ENCODE peak calls at places on chromosomes 1 and 21, in five cellular contexts. R is fibroblast of the aortic adventitia, U is lower leg skin, L is fibroblast of mammary gland, F is mucosa of descending colon. A is an unnamed sample.

GRCh38 chr1:42128984-42129383 is 24.2 kb upstream of the GUCA2B start:
- DNase-seq in R (no peak), U (peak), L (no peak), F (no peak), A (no peak)

GRCh38 chr1:229627003-229627402 is 956 bp downstream of the URB2 start:
- DNase-seq in R (no peak), U (no peak), L (no peak), F (no peak), A (no peak)

GRCh38 chr1:214031267-214031650 is 43.5 kb downstream of the PROX1 start:
- DNase-seq in R (no peak), U (no peak), L (no peak), F (no peak), A (no peak)

GRCh38 chr1:30134466-30135217 is 588.7 kb downstream of the MATN1 start:
- DNase-seq in R (no peak), U (peak), L (no peak), F (no peak), A (no peak)

GRCh38 chr1:119667176-119667575 is 19.1 kb upstream of the ZNF697 start:
- DNase-seq in R (no peak), U (no peak), L (no peak), F (no peak), A (no peak)

GRCh38 chr21:45539796-45540600 is 2.2 kb downstream of the SLC19A1 start:
- DNase-seq in R (no peak), U (peak), L (no peak), F (peak), A (no peak)

GRCh38 chr1:155219592-155220031 is 11.1 kb downstream of the MTX1 start:
- DNase-seq in R (peak), U (no peak), L (no peak), F (no peak), A (no peak)

GRCh38 chr1:27603320-27603961 is 503 bp downstream of the AHDC1 start:
- DNase-seq in R (no peak), U (peak), L (no peak), F (peak), A (no peak)

GRCh38 chr1:214584805-214585766 is 17.9 kb upstream of the CENPF start:
- DNase-seq in R (peak), U (no peak), L (peak), F (no peak), A (peak)

GRCh38 chr1:86450847-86451246 is 17.9 kb upstream of the CLCA1 start:
- DNase-seq in R (no peak), U (no peak), L (no peak), F (no peak), A (no peak)

GRCh38 chr1:183989078-183989577 is 48.4 kb downstream of the COLGALT2 start:
- DNase-seq in R (peak), U (no peak), L (peak), F (no peak), A (peak)

GRCh38 chr21:15978158-15978805 is 248.5 kb downstream of the USP25 start:
- DNase-seq in R (peak), U (no peak), L (peak), F (no peak), A (peak)

GRCh38 chr1:57066980-57067615 is 101.3 kb upstream of the C8B start:
- DNase-seq in R (no peak), U (no peak), L (no peak), F (no peak), A (no peak)

GRCh38 chr21:41975391-41976272 is 21.8 kb upstream of the C2CD2 start:
- DNase-seq in R (no peak), U (peak), L (no peak), F (no peak), A (no peak)

GRCh38 chr1:69836961-69837636 is 269.4 kb downstream of the LRRC7 start:
- DNase-seq in R (peak), U (no peak), L (no peak), F (no peak), A (no peak)

GRCh38 chr1:222347627-222348026 is 200.3 kb downstream of the HHIPL2 start:
- DNase-seq in R (no peak), U (no peak), L (no peak), F (no peak), A (no peak)

GRCh38 chr1:228276901-228277490 is 69.2 kb downstream of the OBSCN start:
- DNase-seq in R (no peak), U (peak), L (no peak), F (no peak), A (no peak)

GRCh38 chr1:20730690-20731056 is 1.8 kb downstream of the SH2D5 start:
- DNase-seq in R (no peak), U (peak), L (no peak), F (no peak), A (no peak)

GRCh38 chr21:45019887-45020537 is 54.4 kb upstream of the ADARB1 start:
- DNase-seq in R (no peak), U (no peak), L (no peak), F (peak), A (no peak)

GRCh38 chr1:222358100-222358499 is 189.8 kb downstream of the HHIPL2 start:
- DNase-seq in R (no peak), U (no peak), L (no peak), F (no peak), A (no peak)

GRCh38 chr1:25006770-25007169 is 76.7 kb upstream of the RUNX3 start:
- DNase-seq in R (peak), U (no peak), L (no peak), F (no peak), A (no peak)

DNA sequence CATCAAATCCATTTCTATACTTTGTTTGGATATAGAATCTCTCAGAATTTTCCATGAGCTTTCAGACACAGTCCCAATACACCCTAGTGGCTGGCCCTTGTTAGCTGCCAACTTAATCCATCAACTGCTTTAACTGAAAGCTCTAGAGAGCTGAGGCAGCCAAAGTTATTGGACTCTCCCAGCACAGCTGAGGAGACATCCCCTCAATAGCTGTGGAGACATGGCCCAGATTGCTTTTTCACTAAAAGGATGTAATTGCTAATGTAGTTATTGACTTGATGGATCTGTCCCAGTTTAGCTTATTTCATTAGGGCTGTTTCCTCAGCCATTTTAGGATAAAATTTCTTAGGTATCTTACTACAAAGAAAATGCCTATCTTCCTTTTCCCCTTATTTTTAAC is 94.8 kb upstream of the PRMT6 start:
- DNase-seq in R (no peak), U (no peak), L (no peak), F (no peak), A (no peak)
- TF ChIP-seq CTCF in R (no peak), U (no peak), L (no peak), F (no peak), A (no peak)

DNA sequence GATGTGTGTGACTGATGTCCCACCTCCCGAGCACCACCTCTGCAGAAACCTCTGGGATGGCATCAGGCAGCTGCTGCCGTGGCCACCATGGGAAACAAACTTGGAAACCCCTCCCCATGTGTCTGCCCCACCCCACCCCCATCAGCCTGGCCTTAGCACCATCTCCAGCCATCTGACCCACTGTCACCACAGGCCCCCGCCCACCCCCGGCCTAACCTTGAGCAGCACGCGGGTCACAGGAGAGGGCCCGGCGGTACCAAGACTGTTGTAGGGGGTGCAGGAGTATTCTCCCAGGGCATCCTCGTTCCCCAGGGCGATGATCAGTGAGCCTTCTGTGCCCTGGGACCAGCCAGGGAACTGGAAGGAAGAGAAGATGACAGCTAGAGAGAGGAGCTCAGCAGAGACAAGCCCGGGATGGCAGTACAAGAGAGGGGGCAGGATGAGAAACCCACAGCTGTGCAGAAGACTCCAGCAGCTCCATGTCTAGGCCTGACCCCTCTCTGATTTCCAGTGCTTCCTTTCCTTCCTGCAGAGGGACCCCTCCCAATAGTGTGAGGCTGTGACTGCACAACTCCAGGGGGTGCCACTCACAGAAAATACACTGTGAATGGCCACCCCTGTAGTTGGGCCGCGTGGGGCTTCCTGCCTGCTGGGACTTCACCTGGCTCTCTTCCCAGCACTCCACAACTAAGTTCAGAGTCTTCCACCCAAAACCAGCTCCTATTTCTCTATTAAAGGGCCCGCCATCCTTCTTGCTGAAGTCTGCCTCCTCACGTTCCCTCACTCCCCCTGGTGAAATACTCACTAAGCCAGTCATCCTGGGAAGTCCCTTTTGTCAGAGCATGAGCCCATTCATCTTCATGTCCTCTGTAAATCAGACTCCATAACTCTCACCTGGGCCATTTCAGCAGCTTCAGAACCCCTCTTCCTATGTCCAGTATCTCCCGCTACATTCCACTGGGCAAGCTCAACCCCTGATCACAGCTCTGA is 7.3 kb upstream of the TAGLN2 start:
- DNase-seq in R (no peak), U (no peak), L (no peak), F (peak), A (no peak)
- TF ChIP-seq CTCF in R (no peak), U (no peak), L (no peak), F (no peak), A (no peak)

DNA sequence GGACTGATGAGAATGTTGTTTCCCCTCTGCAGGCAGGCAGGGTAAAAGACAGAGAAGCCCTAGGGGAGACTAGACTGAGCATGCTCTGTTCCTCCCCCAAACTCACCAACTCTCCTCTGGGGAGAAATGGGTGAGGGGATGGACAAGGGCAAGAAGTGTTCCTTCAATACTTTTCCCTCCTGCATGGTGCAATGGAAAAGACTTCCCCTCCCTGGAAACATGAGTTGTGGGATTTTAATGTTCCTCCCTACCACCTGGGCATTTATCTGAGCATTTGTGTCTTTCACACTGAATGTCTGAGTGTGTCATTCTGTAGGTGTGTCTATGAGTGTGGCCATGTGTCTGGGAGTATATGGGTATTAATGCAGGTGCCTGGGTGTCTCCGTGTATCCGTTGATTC is 275.7 kb downstream of the C1orf94 start:
- DNase-seq in R (no peak), U (no peak), L (no peak), F (no peak), A (no peak)
- TF ChIP-seq CTCF in R (no peak), U (no peak), L (no peak), F (no peak), A (no peak)

DNA sequence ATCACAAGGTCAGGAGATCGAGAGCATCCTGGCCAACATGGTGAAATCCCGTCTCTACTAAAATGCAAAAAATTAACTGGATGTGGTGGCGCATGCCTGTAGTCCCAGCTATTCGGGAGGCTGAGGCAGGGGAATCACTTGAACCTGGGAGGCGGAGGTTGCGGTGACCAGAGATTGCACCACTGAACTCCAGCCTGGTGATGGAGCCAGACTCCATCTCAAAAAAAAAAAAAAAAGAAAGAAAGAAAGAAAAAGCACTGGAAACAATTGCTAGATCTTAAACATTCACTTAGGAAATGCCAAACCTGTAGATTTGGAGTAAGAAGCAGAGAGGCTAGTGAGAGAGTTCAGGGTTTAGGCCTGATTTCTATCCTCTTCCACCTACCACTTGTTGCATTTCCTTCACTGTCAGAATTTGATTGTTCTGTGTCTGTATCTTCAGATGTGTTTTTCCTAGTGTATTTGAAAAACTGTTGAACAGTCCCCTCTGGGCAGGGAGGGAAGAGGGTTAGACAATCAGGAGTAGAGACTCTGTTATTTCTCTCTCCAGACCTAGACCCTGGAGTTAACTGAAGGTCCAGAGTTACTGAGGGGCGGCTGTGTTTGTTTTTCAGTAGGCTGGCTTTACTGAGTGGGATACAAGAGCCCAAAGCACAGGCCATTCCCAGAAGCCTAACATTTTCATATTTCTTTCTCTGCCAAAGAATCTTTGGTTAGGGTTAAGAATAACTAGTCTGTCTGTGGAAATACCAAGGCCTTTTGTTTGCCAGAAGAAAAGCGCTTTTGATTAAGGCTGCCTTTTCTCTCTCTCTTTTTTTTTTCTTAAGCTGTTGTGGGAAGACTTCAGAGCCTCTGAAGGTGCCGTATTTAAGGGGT is 31.1 kb upstream of the MACF1 start:
- DNase-seq in R (peak), U (no peak), L (no peak), F (no peak), A (no peak)
- TF ChIP-seq CTCF in R (peak), U (no peak), L (no peak), F (no peak), A (peak)

GRCh38 chr1:166167395-166167922 is 658 bp upstream of the FAM78B start:
- DNase-seq in R (peak), U (no peak), L (peak), F (no peak), A (no peak)
- TF ChIP-seq CTCF in R (no peak), U (no peak), L (no peak), F (no peak), A (no peak)

A was measured in HFFc6.